ENCODE peak calls at places on chromosome 2, in six cellular contexts. C is HepG2, U is SK-N-SH, R is K562, D is GM12878, N is H1. I is an unnamed sample.

GRCh38 chr2:120517790-120518469 is 172.0 kb downstream of the INHBB start:
- DNase-seq in C (no peak), N (no peak), D (no peak), R (no peak), U (no peak), I (no peak)

GRCh38 chr2:173386441-173387044 is 31.9 kb downstream of the CDCA7 start:
- DNase-seq in R (no peak), U (no peak), C (no peak), D (no peak), N (no peak), I (no peak)

GRCh38 chr2:159202568-159203071 is 83.9 kb downstream of the WDSUB1 start:
- DNase-seq in C (peak; percentile 20), N (no peak), D (no peak), U (no peak), R (no peak), I (no peak)

GRCh38 chr2:27117995-27118524 is 868 bp downstream of the CGREF1 start:
- DNase-seq in D (no peak), U (peak; percentile 52), C (no peak), N (no peak), R (no peak), I (no peak)

GRCh38 chr2:95043300-95043786 is 17.8 kb downstream of the MAL start:
- DNase-seq in N (no peak), C (no peak), D (peak; percentile 75), U (no peak), R (no peak), I (no peak)

GRCh38 chr2:70505613-70506391 is 47.8 kb downstream of the TGFA start:
- DNase-seq in D (no peak), N (no peak), R (no peak), C (no peak), U (no peak), I (no peak)

GRCh38 chr2:36397728-36398413 is 42.3 kb downstream of the CRIM1 start:
- DNase-seq in C (peak; percentile 71), U (no peak), N (no peak), R (no peak), D (no peak), I (no peak)

GRCh38 chr2:36561223-36561944 is 36.6 kb downstream of the FEZ2 start:
- DNase-seq in R (no peak), U (no peak), C (peak; percentile 18), N (peak; percentile 17), D (no peak), I (no peak)

GRCh38 chr2:70111752-70112591 is 24.7 kb downstream of the PCBP1 start:
- DNase-seq in N (no peak), R (peak; percentile 45), C (no peak), U (peak; percentile 52), D (no peak), I (no peak)

GRCh38 chr2:28296243-28296642 is 96.4 kb upstream of the FOSL2 start:
- DNase-seq in N (no peak), U (no peak), D (no peak), R (no peak), C (no peak), I (no peak)

GRCh38 chr2:650343-651310 is 26.6 kb downstream of the TMEM18 start:
- DNase-seq in N (no peak), D (no peak), R (no peak), C (no peak), U (no peak), I (no peak)

GRCh38 chr2:190467575-190468083 is 59.5 kb downstream of the MFSD6 start:
- DNase-seq in U (no peak), R (no peak), N (no peak), C (no peak), D (no peak), I (no peak)

GRCh38 chr2:54629914-54630609 is 93.4 kb upstream of the EML6 start:
- DNase-seq in U (no peak), N (no peak), R (no peak), D (peak; percentile 40), C (peak; percentile 81), I (no peak)

GRCh38 chr2:109614715-109615636 is 812 bp downstream of the SOWAHC start:
- DNase-seq in U (peak; percentile 72), C (no peak), R (no peak), D (no peak), N (no peak), I (no peak)

GRCh38 chr2:185219981-185220380 is 518.6 kb upstream of the FSIP2 start:
- DNase-seq in C (peak; percentile 13), D (no peak), U (peak; percentile 7), R (no peak), N (no peak), I (no peak)

GRCh38 chr2:82498777-82499443 is 1960.2 kb downstream of the SUCLG1 start:
- DNase-seq in C (no peak), N (no peak), R (no peak), D (no peak), U (no peak), I (no peak)

GRCh38 chr2:220215785-220216184 is 588.4 kb downstream of the SLC4A3 start:
- DNase-seq in D (no peak), U (no peak), R (no peak), N (no peak), C (no peak), I (no peak)

GRCh38 chr2:218501665-218502064 is 66.5 kb downstream of the USP37 start:
- DNase-seq in N (no peak), D (no peak), C (no peak), U (no peak), R (no peak), I (no peak)

GRCh38 chr2:188495990-188496431 is 204.3 kb downstream of the GULP1 start:
- DNase-seq in N (no peak), U (peak; percentile 29), C (no peak), R (no peak), D (no peak), I (no peak)

GRCh38 chr2:96531872-96532505 is 4.6 kb upstream of the ARID5A start:
- DNase-seq in R (peak; percentile 77), N (no peak), D (peak; percentile 94), C (no peak), U (peak; percentile 86), I (peak; percentile 84)

GRCh38 chr2:62505109-62505508 is 886 bp downstream of the TMEM17 start:
- DNase-seq in D (no peak), N (no peak), C (no peak), R (peak; percentile 27), U (no peak), I (no peak)

GRCh38 chr2:43178055-43178598 is 48.3 kb downstream of the ZFP36L2 start:
- DNase-seq in C (no peak), D (no peak), R (peak; percentile 72), N (no peak), U (no peak), I (no peak)

DNA sequence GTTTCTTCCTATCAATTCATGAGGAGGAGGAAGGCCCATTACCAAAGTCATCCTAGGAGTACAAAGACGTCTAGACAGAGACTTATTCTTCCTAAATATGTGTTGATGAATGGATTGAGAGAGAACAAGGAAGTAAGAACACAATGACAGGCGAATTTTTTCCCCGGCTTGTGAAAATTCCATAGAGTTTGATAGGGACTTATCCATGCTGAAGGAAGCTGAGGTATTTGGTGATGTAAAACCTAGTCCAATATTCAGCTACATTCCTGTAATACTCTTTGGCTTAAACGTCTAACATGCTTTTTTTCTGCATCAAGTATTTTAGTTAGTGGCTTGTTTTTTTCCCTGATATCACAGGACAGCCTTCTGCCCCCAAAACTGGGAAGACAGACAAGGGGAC is 121.9 kb upstream of the MYT1L start:
- DNase-seq in R (no peak), C (no peak), U (no peak), D (no peak), N (no peak), I (no peak)
- TF ChIP-seq GABPA in R (no peak), C (no peak), U (no peak), D (no peak), N (no peak), I (no peak)

DNA sequence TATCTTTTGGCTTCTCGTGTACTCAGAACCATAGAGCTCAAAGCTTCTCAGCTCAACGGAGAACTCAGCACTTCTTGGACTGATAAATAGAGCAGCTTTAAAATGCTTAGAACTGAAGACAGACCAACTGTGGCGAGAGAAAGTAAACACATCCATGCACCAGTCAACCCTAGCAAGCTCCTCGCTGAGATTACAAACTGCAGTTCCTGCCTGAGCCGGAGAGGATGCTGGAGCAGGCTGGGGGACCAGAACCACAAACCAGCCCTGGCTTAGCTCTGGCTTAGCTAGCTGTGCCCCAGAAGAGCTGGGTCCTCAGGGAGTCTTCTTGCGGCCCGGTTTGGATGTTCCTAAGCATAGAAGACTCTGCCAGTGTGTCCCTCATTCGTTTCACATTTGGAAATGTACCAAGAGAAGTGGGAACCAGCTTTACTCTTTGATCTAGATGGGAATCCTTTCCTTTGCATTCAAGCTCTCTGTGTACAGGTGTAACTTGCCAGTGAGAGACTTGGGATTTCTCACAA is 5.6 kb downstream of the PAX8 start:
- DNase-seq in R (no peak), U (peak; percentile 38), C (peak; percentile 28), N (no peak), D (no peak), I (no peak)
- H3K27me3 ChIP-seq in R (peaks cover 26% of the 10 kb centered on the region), U (peaks cover 97% of the 10 kb centered on the region), C (peaks cover 1% of the 10 kb centered on the region), N (peaks cover 83% of the 10 kb centered on the region), D (peaks cover 11% of the 10 kb centered on the region), I (peaks cover 51% of the 10 kb centered on the region)

GRCh38 chr2:230829959-230830358 is 34.8 kb upstream of the ITM2C start:
- DNase-seq in D (no peak), C (no peak), R (no peak), U (no peak), N (no peak), I (no peak)

GRCh38 chr2:230829293-230829692 is 35.4 kb upstream of the ITM2C start:
- DNase-seq in R (no peak), U (no peak), N (no peak), D (no peak), C (no peak), I (no peak)

GRCh38 chr2:230827774-230828271 is 36.9 kb upstream of the ITM2C start:
- DNase-seq in C (no peak), N (no peak), D (no peak), U (no peak), R (no peak), I (no peak)

GRCh38 chr2:230828272-230828961 is 36.3 kb upstream of the ITM2C start:
- DNase-seq in U (no peak), D (no peak), N (no peak), R (peak; percentile 34), C (no peak), I (no peak)

DNA sequence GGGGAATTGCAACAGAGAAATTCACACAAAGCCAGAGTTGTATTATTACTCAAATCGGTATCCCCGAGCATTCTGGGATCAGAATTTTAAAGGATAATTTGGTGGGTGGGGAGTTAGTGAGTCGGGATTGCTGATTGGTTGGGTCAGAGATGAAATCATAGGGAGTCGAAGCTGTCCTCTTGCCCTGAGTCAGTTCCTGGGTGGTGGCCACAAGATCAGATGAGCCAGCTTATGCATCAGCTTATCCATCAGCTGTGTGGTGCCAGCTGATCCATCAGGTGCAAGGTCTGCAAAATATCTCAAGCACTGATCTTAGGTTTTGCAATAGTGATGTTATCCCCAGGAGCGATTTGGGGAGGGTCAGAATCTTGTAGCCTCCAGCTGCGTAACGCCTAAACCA is 34.3 kb upstream of the ITM2C start:
- DNase-seq in N (no peak), R (no peak), C (no peak), U (no peak), D (no peak), I (no peak)
- TF ChIP-seq GABPA in N (no peak), R (no peak), C (no peak), U (no peak), D (no peak), I (no peak)

DNA sequence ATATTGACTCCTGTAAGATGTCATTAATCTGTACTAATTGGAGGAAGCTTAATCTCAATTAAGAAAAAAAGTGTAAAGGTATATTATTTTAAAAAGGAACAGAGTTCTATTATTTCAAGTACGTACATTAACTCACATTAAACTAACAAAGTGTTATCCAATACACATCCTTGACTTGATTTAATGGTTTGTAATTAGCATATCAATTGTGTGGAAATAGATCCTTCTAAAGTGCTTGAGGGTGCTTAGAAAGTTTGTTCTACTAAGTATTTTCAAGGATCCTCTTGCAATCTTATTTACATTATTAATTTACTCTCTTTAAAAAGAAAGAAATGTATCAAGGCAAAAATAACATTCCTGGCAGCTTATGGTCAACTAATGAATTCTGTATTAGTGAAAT is 720.3 kb downstream of the KCNJ3 start:
- DNase-seq in C (no peak), R (no peak), N (no peak), D (no peak), U (no peak), I (no peak)
- H3K27me3 ChIP-seq in C (no peaks in the 10 kb centered on the region), R (no peaks in the 10 kb centered on the region), N (peaks cover 6% of the 10 kb centered on the region), D (no peaks in the 10 kb centered on the region), U (no peaks in the 10 kb centered on the region), I (no peaks in the 10 kb centered on the region)

I was measured in HL-60.